ENCODE peak calls at places on chromosomes 7 and 10, in four cellular contexts. E is right atrium auricular region, I is RWPE1, R is epithelial cell of esophagus. H is an unnamed sample.

GRCh38 chr10:25934673-25935139 is 677 bp downstream of the MYO3A start:
- DNase-seq in I (no peak), E (no peak), R (no peak), H (peak)

GRCh38 chr10:44294726-44295412 is 90.0 kb downstream of the CXCL12 start:
- DNase-seq in E (no peak), I (no peak), R (no peak), H (no peak)

GRCh38 chr7:150962743-150963399 is 15.2 kb downstream of the KCNH2 start:
- DNase-seq in R (peak), E (no peak), I (peak), H (peak)

GRCh38 chr7:101650579-101651081 is 21.5 kb upstream of the MYL10 start:
- DNase-seq in E (no peak), I (no peak), R (no peak), H (no peak)

GRCh38 chr7:114784756-114785155 is 137.1 kb upstream of the MDFIC start:
- DNase-seq in R (peak), I (peak), E (no peak), H (no peak)

GRCh38 chr7:69847921-69848612 is 249.8 kb downstream of the AUTS2 start:
- DNase-seq in E (no peak), R (no peak), I (no peak), H (no peak)

GRCh38 chr7:6350057-6350752 is 77.8 kb upstream of the CYTH3 start:
- DNase-seq in R (peak), I (no peak), E (no peak), H (no peak)

GRCh38 chr7:43092819-43093218 is 19.6 kb upstream of the HECW1 start:
- DNase-seq in E (no peak), R (no peak), I (no peak), H (no peak)

GRCh38 chr10:133455611-133456031 is 1.9 kb downstream of the SCART1 start:
- DNase-seq in E (peak), R (no peak), I (no peak), H (no peak)

GRCh38 chr7:19362099-19362498 is 216.9 kb upstream of the FERD3L start:
- DNase-seq in I (peak), R (peak), E (no peak), H (no peak)

GRCh38 chr10:74194999-74195398 is 44.0 kb downstream of the ADK start:
- DNase-seq in E (no peak), R (no peak), I (no peak), H (no peak)

GRCh38 chr10:132048294-132048667 is 17.5 kb upstream of the JAKMIP3 start:
- DNase-seq in I (no peak), E (no peak), R (no peak), H (no peak)

GRCh38 chr7:158362912-158363905 is 224.4 kb downstream of the PTPRN2 start:
- DNase-seq in E (no peak), I (no peak), R (no peak), H (no peak)

GRCh38 chr7:124752310-124752709 is 13.3 kb downstream of the GPR37 start:
- DNase-seq in I (no peak), E (no peak), R (no peak), H (no peak)

GRCh38 chr7:2248984-2249694 is 7.1 kb downstream of the NUDT1 start:
- DNase-seq in R (peak), E (peak), I (peak), H (peak)

GRCh38 chr10:21114683-21115082 is 217.6 kb upstream of the NEBL start:
- DNase-seq in E (no peak), I (no peak), R (no peak), H (no peak)

GRCh38 chr7:69457912-69458491 is 140.3 kb upstream of the AUTS2 start:
- DNase-seq in R (no peak), I (no peak), E (peak), H (no peak)

GRCh38 chr7:3028767-3029111 is 14.9 kb downstream of the CARD11 start:
- DNase-seq in I (no peak), R (no peak), E (no peak), H (no peak)

GRCh38 chr10:6659451-6659850 is 79.4 kb upstream of the PRKCQ start:
- DNase-seq in I (no peak), E (no peak), R (peak), H (no peak)

GRCh38 chr7:87106974-87107612 is 45.2 kb upstream of the DMTF1 start:
- DNase-seq in I (no peak), E (no peak), R (no peak), H (no peak)

GRCh38 chr7:41599760-41600159 is 103.1 kb downstream of the INHBA start:
- DNase-seq in R (no peak), I (no peak), E (no peak), H (peak)
- TF ChIP-seq CTCF in R (peak), I (no peak), E (no peak), H (peak)

GRCh38 chr7:76513817-76514799 is 3.8 kb downstream of the UPK3B start:
- DNase-seq in R (no peak), I (no peak), E (no peak), H (no peak)

GRCh38 chr7:76509931-76510877 is at the start of gene UPK3B:
- DNase-seq in I (peak), E (no peak), R (peak), H (peak)

GRCh38 chr7:76514926-76515325 is 4.6 kb downstream of the UPK3B start:
- DNase-seq in R (no peak), E (no peak), I (no peak), H (no peak)

GRCh38 chr7:76512941-76513816 is 2.8 kb downstream of the UPK3B start:
- DNase-seq in E (no peak), I (no peak), R (no peak), H (peak)

DNA sequence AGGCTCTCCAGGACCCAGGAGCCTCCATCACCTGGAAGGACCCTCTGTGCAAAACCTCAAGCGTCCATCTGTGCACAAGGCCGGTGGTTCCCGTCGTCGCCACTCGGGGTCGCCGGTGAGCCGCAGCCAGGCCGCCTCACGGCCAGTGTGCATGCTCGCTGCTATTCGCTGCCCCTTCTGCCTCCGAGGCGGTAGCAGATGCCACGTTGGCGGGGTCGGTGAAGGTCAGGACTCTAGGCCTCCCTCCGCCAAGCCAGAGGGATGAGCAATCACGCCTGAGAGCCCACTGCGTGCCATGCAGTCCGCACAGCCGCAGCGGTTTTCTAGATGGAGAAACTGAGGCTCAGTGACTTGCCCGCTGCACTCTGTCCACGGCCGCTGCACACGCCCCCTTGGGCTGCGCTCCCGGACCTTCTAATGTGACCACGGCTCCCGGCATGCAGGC is 5.7 kb downstream of the UPK3B start:
- DNase-seq in E (no peak), I (peak), R (peak), H (no peak)
- TF ChIP-seq CTCF in E (no peak), I (peak), R (peak), H (no peak)

GRCh38 chr10:80444646-80445319 is 9.3 kb upstream of the TSPAN14 start:
- DNase-seq in I (peak), R (peak), E (no peak), H (peak)
- TF ChIP-seq CTCF in I (peak), R (peak), E (peak), H (peak)

GRCh38 chr7:94907420-94908203 is at the start of gene PPP1R9A:
- DNase-seq in R (no peak), I (peak), E (no peak), H (peak)
- TF ChIP-seq CTCF in R (no peak), I (no peak), E (peak), H (no peak)

GRCh38 chr7:122803323-122803722 is 82.9 kb downstream of the CADPS2 start:
- DNase-seq in E (no peak), I (no peak), R (peak), H (no peak)
- TF ChIP-seq CTCF in E (peak), I (peak), R (peak), H (peak)

GRCh38 chr7:29007127-29007526 is 49.0 kb upstream of the TRIL start:
- DNase-seq in I (no peak), E (no peak), R (no peak), H (no peak)
- TF ChIP-seq CTCF in I (no peak), E (no peak), R (no peak), H (no peak)

H was measured in Calu3.